ENCODE peak calls at places on chromosomes 16 and 17, in ten cellular contexts. Q, J, H, L, C, S, E, M, I and K are unnamed samples.

GRCh38 chr16:67664258-67664657 is 2.3 kb downstream of the ENKD1 start:
- DNase-seq in M (no peak), E (no peak), C (peak), J (no peak), Q (no peak), L (no peak), H (no peak), I (no peak), S (no peak), K (peak)

GRCh38 chr16:50459681-50460080 is 88.5 kb upstream of the NKD1 start:
- DNase-seq in C (no peak), H (no peak), S (no peak), I (no peak), Q (no peak), J (no peak), L (no peak), M (no peak), E (no peak), K (no peak)

GRCh38 chr17:66345264-66345663 is 42.9 kb downstream of the PRKCA start:
- DNase-seq in J (no peak), S (no peak), Q (no peak), C (no peak), L (no peak), E (no peak), M (no peak), I (no peak), H (no peak), K (no peak)

GRCh38 chr17:4623249-4623648 is 18.2 kb downstream of the ALOX15 start:
- DNase-seq in J (no peak), M (no peak), S (no peak), L (no peak), I (no peak), C (no peak), E (no peak), Q (peak), H (no peak), K (no peak)

GRCh38 chr17:28912281-28912937 is 9.5 kb upstream of the DHRS13 start:
- DNase-seq in C (no peak), S (no peak), L (no peak), I (peak), E (no peak), Q (no peak), H (no peak), J (no peak), M (no peak), K (peak)

GRCh38 chr16:76193851-76194620 is 83.2 kb upstream of the CNTNAP4 start:
- DNase-seq in Q (no peak), S (no peak), M (no peak), H (no peak), C (no peak), E (no peak), L (no peak), I (no peak), J (no peak), K (no peak)

GRCh38 chr17:40415390-40415789 is 2.3 kb downstream of the TOP2A start:
- DNase-seq in J (no peak), M (peak), S (no peak), L (no peak), Q (peak), C (no peak), E (no peak), H (no peak), I (no peak), K (no peak)

GRCh38 chr17:32742686-32743538 is 134.0 kb downstream of the MYO1D start:
- DNase-seq in S (no peak), J (no peak), C (no peak), M (no peak), I (no peak), L (no peak), H (no peak), E (no peak), Q (peak), K (no peak)

GRCh38 chr16:22008215-22009142 is 568 bp downstream of the MOSMO start:
- DNase-seq in L (peak), J (no peak), E (peak), Q (peak), S (no peak), M (peak), C (peak), H (no peak), I (peak), K (peak)

GRCh38 chr16:3036726-3037315 is at the start of gene BICDL2:
- DNase-seq in H (no peak), J (no peak), E (no peak), I (peak), C (peak), L (no peak), S (no peak), M (no peak), Q (no peak), K (no peak)

GRCh38 chr16:2197765-2198164 is 1.4 kb upstream of the CASKIN1 start:
- DNase-seq in C (no peak), I (no peak), L (no peak), E (no peak), J (no peak), H (no peak), Q (no peak), S (no peak), M (no peak), K (no peak)

DNA sequence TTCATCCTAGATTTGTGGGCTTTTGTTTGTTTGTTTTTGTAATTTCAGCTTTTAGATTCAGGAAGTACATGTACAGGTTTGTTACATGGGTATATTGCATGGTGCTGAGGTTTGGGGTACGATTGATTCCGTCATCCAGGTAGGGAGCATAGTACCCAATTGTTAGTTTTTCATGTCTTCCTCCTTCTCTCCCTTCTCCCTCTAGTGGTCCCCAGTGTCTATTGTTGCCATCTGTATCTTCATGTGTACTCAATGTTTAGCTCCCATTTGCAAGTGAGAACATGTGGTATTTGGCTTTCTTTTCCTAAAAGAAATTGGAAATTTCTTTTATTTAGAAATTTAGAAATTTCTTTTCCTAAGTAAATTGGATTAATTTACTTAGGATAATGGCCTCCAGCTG is 37.1 kb upstream of the BCAS3 start:
- DNase-seq in L (no peak), C (no peak), Q (peak), J (no peak), E (no peak), I (no peak), S (no peak), H (no peak), M (peak), K (no peak)
- TF ChIP-seq CTCF in L (peak), C (no peak), Q (peak), J (peak), E (peak), I (no peak), S (no peak), H (peak), M (peak), K (peak)

GRCh38 chr17:17702821-17703607 is 21.8 kb downstream of the RAI1 start:
- DNase-seq in M (no peak), E (peak), J (no peak), C (no peak), H (no peak), S (no peak), L (no peak), I (no peak), Q (no peak), K (peak)

GRCh38 chr17:17700251-17700969 is 19.2 kb downstream of the RAI1 start:
- DNase-seq in L (no peak), H (no peak), C (no peak), S (no peak), E (peak), Q (no peak), M (peak), J (no peak), I (peak), K (peak)

GRCh38 chr17:17701112-17701511 is 19.9 kb downstream of the RAI1 start:
- DNase-seq in C (no peak), Q (no peak), H (no peak), M (no peak), I (no peak), S (no peak), E (no peak), J (no peak), L (no peak), K (no peak)

GRCh38 chr17:17702370-17702769 is 21.1 kb downstream of the RAI1 start:
- DNase-seq in H (no peak), I (no peak), E (no peak), L (no peak), C (no peak), Q (no peak), S (no peak), M (no peak), J (no peak), K (no peak)

GRCh38 chr17:17701658-17702057 is 20.4 kb downstream of the RAI1 start:
- DNase-seq in C (no peak), M (no peak), L (no peak), S (no peak), I (no peak), H (no peak), J (no peak), E (no peak), Q (no peak), K (no peak)
- TF ChIP-seq CTCF in C (no peak), M (no peak), L (no peak), S (no peak), I (no peak), H (no peak), J (no peak), E (no peak), Q (no peak), K (no peak)

GRCh38 chr17:62690168-62690897 is 62.9 kb downstream of the MRC2 start:
- DNase-seq in L (no peak), E (no peak), S (no peak), M (no peak), Q (no peak), H (no peak), J (no peak), C (no peak), I (no peak), K (no peak)

GRCh38 chr17:62689441-62690167 is 62.1 kb downstream of the MRC2 start:
- DNase-seq in Q (no peak), M (no peak), C (no peak), J (no peak), E (no peak), I (no peak), H (no peak), L (no peak), S (no peak), K (no peak)

GRCh38 chr17:62692159-62692651 is 64.7 kb downstream of the MRC2 start:
- DNase-seq in J (no peak), S (no peak), M (no peak), H (no peak), Q (no peak), I (no peak), L (no peak), C (no peak), E (no peak), K (no peak)

GRCh38 chr17:62693616-62694415 is 66.3 kb downstream of the MRC2 start:
- DNase-seq in H (no peak), Q (peak), E (no peak), C (no peak), I (no peak), M (no peak), S (no peak), L (no peak), J (no peak), K (no peak)

GRCh38 chr17:62692721-62693431 is 65.4 kb downstream of the MRC2 start:
- DNase-seq in C (no peak), S (no peak), I (no peak), M (peak), H (no peak), L (no peak), J (no peak), E (peak), Q (peak), K (peak)
- TF ChIP-seq CTCF in C (no peak), S (no peak), I (no peak), M (peak), H (peak), L (peak), J (no peak), E (peak), Q (peak), K (peak)

GRCh38 chr17:5665164-5665563 is 80.9 kb upstream of the NLRP1 start:
- DNase-seq in H (no peak), S (no peak), J (no peak), E (no peak), L (no peak), I (no peak), M (no peak), Q (no peak), C (no peak), K (peak)

GRCh38 chr17:5668557-5669138 is 84.3 kb upstream of the NLRP1 start:
- DNase-seq in Q (no peak), I (no peak), S (no peak), L (no peak), M (no peak), E (no peak), J (no peak), C (no peak), H (no peak), K (no peak)

GRCh38 chr17:5672141-5672540 is 87.8 kb upstream of the NLRP1 start:
- DNase-seq in C (no peak), I (no peak), Q (no peak), L (no peak), J (no peak), H (no peak), S (no peak), E (no peak), M (no peak), K (no peak)

GRCh38 chr17:5669191-5669590 is 84.9 kb upstream of the NLRP1 start:
- DNase-seq in Q (no peak), H (no peak), I (no peak), J (no peak), L (no peak), M (no peak), E (no peak), S (no peak), C (no peak), K (no peak)

DNA sequence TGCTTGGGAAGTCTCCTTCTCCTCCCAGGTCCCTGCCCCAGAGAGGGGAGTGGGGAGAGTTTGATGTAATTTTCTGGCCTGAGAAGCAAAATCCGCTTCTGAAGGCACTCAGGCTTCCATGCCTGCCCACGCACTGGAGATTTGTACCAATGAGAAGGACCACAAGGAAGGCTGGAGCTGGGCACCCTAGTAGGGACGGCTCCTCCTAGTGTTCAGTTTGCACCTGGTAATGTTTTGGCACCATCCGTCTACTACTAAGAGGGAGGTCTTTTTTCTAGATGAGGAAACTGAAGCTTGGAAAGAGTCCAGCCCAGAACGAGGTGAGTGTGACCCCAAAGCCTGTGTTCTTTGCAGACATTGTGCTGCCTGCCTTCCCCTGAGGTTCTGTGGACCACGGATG is 83.6 kb upstream of the NLRP1 start:
- DNase-seq in C (no peak), M (peak), Q (no peak), H (no peak), L (no peak), S (no peak), I (no peak), E (no peak), J (no peak), K (no peak)
- TF ChIP-seq CTCF in C (no peak), M (peak), Q (no peak), H (peak), L (peak), S (no peak), I (no peak), E (no peak), J (no peak), K (no peak)

GRCh38 chr17:74737299-74738050 is 419 bp downstream of the RAB37 start:
- DNase-seq in H (no peak), J (no peak), Q (peak), C (no peak), I (no peak), S (peak), L (no peak), M (peak), E (peak), K (peak)
- TF ChIP-seq CTCF in H (peak), J (no peak), Q (peak), C (no peak), I (no peak), S (peak), L (peak), M (peak), E (peak), K (peak)